ENCODE peak calls at places on chromosome 7, in ten cellular contexts. R is astrocyte; H is pancreas; Y is body of pancreas; J is DND-41; P is fibroblast of lung; Z is adrenal gland; F is left ventricle myocardium inferior; T is CD8-positive, alpha-beta T cell; M is right lobe of liver. V is an unnamed sample.

GRCh38 chr7:70470751-70471150 is 661.2 kb upstream of the GALNT17 start:
- DNase-seq in P (no peak), H (no peak), T (no peak), F (no peak), Y (no peak), Z (no peak), R (no peak), M (no peak), J (no peak), V (no peak)

GRCh38 chr7:80643336-80643925 is 5.0 kb downstream of the CD36 start:
- DNase-seq in Y (no peak), F (no peak), H (no peak), T (no peak), Z (no peak), P (no peak), J (no peak), M (no peak), R (no peak), V (no peak)

GRCh38 chr7:38448076-38448475 is 174.6 kb upstream of the TARP start:
- DNase-seq in P (peak; percentile 82), Y (no peak), H (no peak), M (no peak), T (no peak), J (no peak), R (peak; percentile 60), Z (no peak), F (no peak), V (no peak)

GRCh38 chr7:50422858-50423257 is 27.3 kb downstream of the FIGNL1 start:
- DNase-seq in H (no peak), T (no peak), Z (no peak), Y (no peak), F (no peak), J (no peak), P (no peak), M (no peak), R (no peak), V (no peak)

GRCh38 chr7:48643420-48644013 is 280.8 kb upstream of the CDC14C start:
- DNase-seq in J (no peak), T (no peak), P (no peak), H (no peak), R (peak; percentile 3), F (no peak), Y (no peak), Z (no peak), M (no peak), V (no peak)

GRCh38 chr7:93373537-93373936 is 141.4 kb downstream of the VPS50 start:
- DNase-seq in P (no peak), F (no peak), Y (no peak), T (no peak), R (no peak), Z (no peak), M (no peak), H (no peak), J (no peak), V (no peak)

GRCh38 chr7:5591547-5591899 is 167.9 kb upstream of the TNRC18 start:
- DNase-seq in Z (peak; percentile 76), R (peak; percentile 81), T (no peak), Y (peak; percentile 48), J (no peak), P (peak; percentile 62), M (no peak), F (no peak), H (no peak), V (no peak)

GRCh38 chr7:133705596-133705995 is 421.5 kb upstream of the LRGUK start:
- DNase-seq in M (no peak), J (no peak), F (no peak), P (no peak), H (no peak), Z (no peak), T (no peak), Y (no peak), R (peak; percentile 88), V (no peak)

GRCh38 chr7:44466300-44467216 is 23.9 kb downstream of the NUDCD3 start:
- DNase-seq in F (no peak), J (no peak), H (no peak), T (no peak), P (peak; percentile 36), Y (no peak), Z (no peak), R (peak; percentile 26), M (no peak), V (no peak)

GRCh38 chr7:44465490-44465889 is 25.0 kb downstream of the NUDCD3 start:
- DNase-seq in R (no peak), Z (no peak), T (no peak), F (no peak), H (no peak), P (no peak), J (no peak), Y (no peak), M (no peak), V (no peak)

GRCh38 chr7:44461387-44461786 is 29.1 kb downstream of the NUDCD3 start:
- DNase-seq in R (peak; percentile 38), Y (no peak), F (no peak), P (peak; percentile 20), H (no peak), T (no peak), M (no peak), Z (no peak), J (peak; percentile 20), V (peak; percentile 30)

GRCh38 chr7:44460325-44460724 is 30.1 kb downstream of the NUDCD3 start:
- DNase-seq in J (peak; percentile 76), Z (no peak), F (no peak), T (peak; percentile 39), H (no peak), P (no peak), R (no peak), M (no peak), Y (peak; percentile 7), V (no peak)

GRCh38 chr7:44463169-44463808 is 27.2 kb downstream of the NUDCD3 start:
- DNase-seq in P (peak; percentile 26), Y (no peak), M (no peak), J (no peak), H (no peak), R (no peak), F (no peak), T (no peak), Z (no peak), V (no peak)
- TF ChIP-seq CTCF in P (peak; percentile 45), Y (peak; percentile 7), M (no peak), J (peak; percentile 38), H (no peak), R (peak; percentile 41), F (peak; percentile 36), T (peak; percentile 53), Z (peak; percentile 26), V (peak; percentile 19)

GRCh38 chr7:16399265-16399801 is 22.0 kb downstream of the CRPPA start:
- DNase-seq in R (peak; percentile 32), P (peak; percentile 43), F (no peak), J (no peak), Z (peak; percentile 16), H (peak; percentile 28), T (no peak), Y (no peak), M (no peak), V (no peak)
- H3K4me3 ChIP-seq in R (no peak overlapping the region), P (no peak overlapping the region), F (no peak overlapping the region), J (no peak overlapping the region), Z (no peak overlapping the region), H (no peak overlapping the region), T (no peak overlapping the region), Y (no peak overlapping the region), M (no peak overlapping the region), V (no peak overlapping the region)

GRCh38 chr7:122304604-122304975 is at the start of gene FEZF1:
- DNase-seq in P (no peak), M (peak; percentile 74), F (no peak), R (no peak), J (no peak), H (no peak), Z (no peak), T (no peak), Y (peak; percentile 34), V (no peak)

GRCh38 chr7:122304996-122305421 is 459 bp upstream of the FEZF1 start:
- DNase-seq in J (no peak), M (no peak), H (no peak), P (peak; percentile 58), T (no peak), Z (no peak), F (no peak), R (no peak), Y (no peak), V (no peak)

GRCh38 chr7:122305475-122306319 is 1.1 kb upstream of the FEZF1 start:
- DNase-seq in Y (no peak), J (no peak), F (no peak), Z (no peak), T (no peak), R (no peak), H (no peak), P (no peak), M (no peak), V (no peak)

GRCh38 chr7:122307228-122307619 is 2.7 kb upstream of the FEZF1 start:
- DNase-seq in Y (no peak), M (no peak), J (no peak), P (no peak), Z (no peak), F (no peak), T (no peak), R (no peak), H (no peak), V (no peak)

DNA sequence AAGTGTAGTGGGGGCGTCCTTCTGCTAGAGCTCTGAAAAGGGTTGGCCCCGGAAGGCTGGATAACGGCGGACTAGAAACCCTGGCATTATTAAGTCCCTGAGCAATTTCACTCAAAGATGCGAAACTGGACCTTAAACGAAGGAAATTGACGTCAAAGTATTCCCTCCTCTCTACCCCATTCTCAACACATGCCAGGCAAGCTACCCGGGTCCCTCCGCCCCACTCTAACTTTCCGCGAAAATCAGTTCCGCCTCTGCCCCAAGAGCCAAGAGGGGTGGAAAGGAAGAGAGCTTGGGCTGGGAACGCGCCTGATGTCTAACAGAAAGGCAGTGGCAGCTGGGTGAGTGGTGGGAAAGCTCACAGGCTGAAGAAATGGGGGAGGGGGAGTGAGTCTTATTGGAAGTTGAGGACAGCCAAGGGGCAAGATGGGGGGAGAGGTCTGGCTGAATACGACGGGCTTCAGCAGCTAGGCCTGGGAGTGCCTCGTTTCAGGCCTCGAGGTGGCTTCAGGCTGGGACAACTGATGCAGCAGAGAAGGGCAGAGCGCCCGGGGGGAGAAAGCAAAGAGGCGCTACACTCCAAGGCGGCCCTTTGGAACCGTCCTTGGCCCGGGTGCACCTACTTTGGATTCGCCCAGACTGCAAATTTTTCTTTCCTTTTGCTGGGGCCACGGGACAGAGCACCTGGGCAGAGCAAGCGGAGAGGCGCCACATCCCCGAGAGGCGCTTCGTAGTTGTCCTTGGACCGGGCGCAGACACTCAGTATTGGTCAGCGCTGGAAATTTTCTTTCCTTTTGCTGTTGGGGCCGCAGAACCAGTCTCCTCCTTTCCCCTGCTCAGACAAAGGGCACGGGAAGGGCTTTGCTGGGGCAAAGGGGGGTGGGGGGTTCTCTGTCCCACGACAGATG is 2.0 kb upstream of the FEZF1 start:
- DNase-seq in R (no peak), J (no peak), H (no peak), F (no peak), T (no peak), Y (no peak), M (no peak), Z (no peak), P (no peak), V (no peak)
- H3K36me3 ChIP-seq in R (no peaks in the 10 kb centered on the region), J (no peaks in the 10 kb centered on the region), H (no peaks in the 10 kb centered on the region), F (no peaks in the 10 kb centered on the region), T (no peaks in the 10 kb centered on the region), Y (no peaks in the 10 kb centered on the region), M (no peaks in the 10 kb centered on the region), Z (no peaks in the 10 kb centered on the region), P (no peaks in the 10 kb centered on the region), V (no peaks in the 10 kb centered on the region)

GRCh38 chr7:129824291-129825004 is 128.3 kb downstream of the UBE2H start:
- DNase-seq in J (no peak), M (no peak), Z (no peak), T (no peak), P (no peak), R (no peak), Y (no peak), F (no peak), H (no peak), V (no peak)

GRCh38 chr7:129828078-129828762 is 124.5 kb downstream of the UBE2H start:
- DNase-seq in J (no peak), Z (no peak), M (no peak), H (no peak), R (no peak), T (no peak), Y (no peak), P (no peak), F (no peak), V (no peak)

GRCh38 chr7:129827467-129827990 is 125.2 kb downstream of the UBE2H start:
- DNase-seq in J (no peak), R (no peak), F (no peak), T (no peak), P (no peak), Y (no peak), Z (no peak), M (no peak), H (no peak), V (no peak)

GRCh38 chr7:129825554-129826267 is 127.0 kb downstream of the UBE2H start:
- DNase-seq in Y (peak; percentile 87), T (peak; percentile 87), P (peak; percentile 59), J (peak; percentile 86), F (peak; percentile 89), M (peak; percentile 92), H (peak; percentile 96), R (no peak), Z (peak; percentile 87), V (no peak)

DNA sequence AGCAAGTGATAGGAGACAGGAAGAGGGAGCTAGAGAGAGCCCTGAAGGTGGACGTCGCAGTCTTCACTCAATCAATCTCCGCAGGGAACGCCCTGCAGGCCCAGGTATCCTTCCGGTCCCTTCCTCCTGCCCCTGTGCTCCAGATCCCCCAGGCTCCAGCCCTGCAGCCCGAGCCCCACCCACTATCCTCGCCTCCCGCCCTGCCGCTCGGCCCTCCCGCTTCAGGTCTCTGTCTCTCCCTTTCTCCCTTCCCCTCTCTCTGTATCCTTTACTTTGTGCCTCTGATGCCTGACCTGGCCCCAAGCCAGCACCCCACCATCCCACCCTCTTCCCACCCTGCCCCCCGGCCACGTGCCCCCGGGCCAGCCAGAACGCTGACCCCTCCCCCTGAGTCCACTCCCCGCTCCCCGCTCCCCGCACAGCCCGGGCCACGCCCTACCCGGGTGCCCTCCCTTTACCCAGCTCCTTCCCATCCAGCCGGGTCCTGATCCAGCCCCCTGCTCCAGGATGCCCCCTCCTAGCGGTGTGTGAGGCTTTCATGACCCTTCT is 127.7 kb downstream of the UBE2H start:
- DNase-seq in T (peak; percentile 7), M (peak; percentile 70), H (peak; percentile 79), F (peak; percentile 47), Z (peak; percentile 45), P (peak; percentile 37), R (no peak), J (no peak), Y (peak; percentile 56), V (no peak)
- TF ChIP-seq CTCF in T (no peak), M (no peak), H (no peak), F (peak; percentile 22), Z (no peak), P (peak; percentile 46), R (no peak), J (no peak), Y (no peak), V (peak; percentile 60)